ENCODE peak calls at places on chromosomes 2 and 18, in four cellular contexts. One of them, this sample, is unnamed.

GRCh38 chr2:202317080-202317859 is 51.7 kb downstream of the NOP58 start:
- DNase-seq in HCT116: peak
- DNase-seq in lung: peak
- DNase-seq in breast epithelium: no peak
- DNase-seq in this sample: no peak

GRCh38 chr2:51921076-51921475 is 889.1 kb upstream of the NRXN1 start:
- DNase-seq in breast epithelium: no peak
- DNase-seq in HCT116: no peak
- DNase-seq in lung: no peak
- DNase-seq in this sample: no peak

GRCh38 chr18:10131783-10132381 is 218.1 kb downstream of the VAPA start:
- DNase-seq in lung: no peak
- DNase-seq in HCT116: no peak
- DNase-seq in breast epithelium: no peak
- DNase-seq in this sample: peak

GRCh38 chr2:183029219-183029618 is 9.0 kb downstream of the NCKAP1 start:
- DNase-seq in breast epithelium: no peak
- DNase-seq in lung: no peak
- DNase-seq in HCT116: no peak
- DNase-seq in this sample: no peak

GRCh38 chr2:177231270-177231669 is 18.7 kb downstream of the HNRNPA3 start:
- DNase-seq in breast epithelium: no peak
- DNase-seq in lung: no peak
- DNase-seq in HCT116: no peak
- DNase-seq in this sample: no peak

GRCh38 chr18:12159446-12159845 is 65.8 kb downstream of the ANKRD62 start:
- DNase-seq in breast epithelium: no peak
- DNase-seq in HCT116: no peak
- DNase-seq in lung: no peak
- DNase-seq in this sample: no peak

GRCh38 chr18:76391746-76392145 is 103.3 kb downstream of the ZNF516 start:
- DNase-seq in HCT116: no peak
- DNase-seq in breast epithelium: peak
- DNase-seq in lung: no peak
- DNase-seq in this sample: no peak

GRCh38 chr2:127631184-127631996 is 14.6 kb upstream of the GPR17 start:
- DNase-seq in HCT116: no peak
- DNase-seq in lung: no peak
- DNase-seq in breast epithelium: no peak
- DNase-seq in this sample: no peak

GRCh38 chr2:238299803-238300202 is 11.4 kb upstream of the PER2 start:
- DNase-seq in breast epithelium: no peak
- DNase-seq in HCT116: no peak
- DNase-seq in lung: no peak
- DNase-seq in this sample: no peak

GRCh38 chr2:137888845-137889244 is 75.4 kb upstream of the HNMT start:
- DNase-seq in HCT116: peak
- DNase-seq in lung: no peak
- DNase-seq in breast epithelium: no peak
- DNase-seq in this sample: peak

GRCh38 chr2:196823750-196824149 is 14.6 kb upstream of the C2orf66 start:
- DNase-seq in lung: no peak
- DNase-seq in HCT116: no peak
- DNase-seq in breast epithelium: no peak
- DNase-seq in this sample: no peak

GRCh38 chr18:76496200-76496890 is 1.3 kb upstream of the ZNF516 start:
- DNase-seq in breast epithelium: no peak
- DNase-seq in lung: peak
- DNase-seq in HCT116: no peak
- DNase-seq in this sample: no peak

GRCh38 chr2:129467941-129468340 is 511.5 kb upstream of the RAB6C start:
- DNase-seq in lung: no peak
- DNase-seq in HCT116: no peak
- DNase-seq in breast epithelium: no peak
- DNase-seq in this sample: no peak

GRCh38 chr2:102463160-102463559 is 9.9 kb upstream of the SLC9A4 start:
- DNase-seq in lung: no peak
- DNase-seq in breast epithelium: no peak
- DNase-seq in HCT116: no peak
- DNase-seq in this sample: no peak

GRCh38 chr2:54239427-54239826 is 16.6 kb downstream of the TSPYL6 start:
- DNase-seq in HCT116: no peak
- DNase-seq in breast epithelium: no peak
- DNase-seq in lung: no peak
- DNase-seq in this sample: no peak

GRCh38 chr2:223674998-223675609 is 72.9 kb upstream of the SCG2 start:
- DNase-seq in breast epithelium: no peak
- DNase-seq in lung: no peak
- DNase-seq in HCT116: peak
- DNase-seq in this sample: peak

GRCh38 chr2:102806250-102806837 is 44.5 kb downstream of the TMEM182 start:
- DNase-seq in lung: peak
- DNase-seq in HCT116: peak
- DNase-seq in breast epithelium: peak
- DNase-seq in this sample: peak

GRCh38 chr2:83394134-83394965 is 1064.7 kb downstream of the SUCLG1 start:
- DNase-seq in breast epithelium: no peak
- DNase-seq in HCT116: no peak
- DNase-seq in lung: no peak
- DNase-seq in this sample: no peak

GRCh38 chr18:78145096-78145495 is 834.5 kb upstream of the SALL3 start:
- DNase-seq in lung: no peak
- DNase-seq in breast epithelium: no peak
- DNase-seq in HCT116: no peak
- DNase-seq in this sample: no peak

GRCh38 chr2:241064008-241064801 is 37.9 kb downstream of the MTERF4 start:
- DNase-seq in HCT116: peak
- DNase-seq in breast epithelium: no peak
- DNase-seq in lung: peak
- DNase-seq in this sample: no peak

GRCh38 chr2:33437815-33438214 is 38.6 kb upstream of the RASGRP3 start:
- DNase-seq in breast epithelium: no peak
- DNase-seq in lung: no peak
- DNase-seq in HCT116: no peak
- DNase-seq in this sample: no peak

GRCh38 chr18:13217971-13218375 is 587 bp upstream of the LDLRAD4 start:
- DNase-seq in HCT116: no peak
- DNase-seq in lung: no peak
- DNase-seq in breast epithelium: no peak
- DNase-seq in this sample: no peak

GRCh38 chr2:41896186-41896846 is 151.5 kb upstream of the PKDCC start:
- DNase-seq in breast epithelium: no peak
- DNase-seq in lung: no peak
- DNase-seq in HCT116: no peak
- DNase-seq in this sample: no peak

GRCh38 chr2:96888082-96889011 is 18.5 kb upstream of the SEMA4C start:
- DNase-seq in breast epithelium: peak
- DNase-seq in lung: peak
- DNase-seq in HCT116: no peak
- DNase-seq in this sample: no peak

GRCh38 chr2:38394903-38395341 is 17.8 kb upstream of the ATL2 start:
- DNase-seq in lung: no peak
- DNase-seq in HCT116: peak
- DNase-seq in breast epithelium: no peak
- DNase-seq in this sample: no peak

GRCh38 chr2:37786854-37787253 is 115.4 kb upstream of the CDC42EP3 start:
- DNase-seq in lung: no peak
- DNase-seq in HCT116: no peak
- DNase-seq in breast epithelium: no peak
- DNase-seq in this sample: no peak

GRCh38 chr2:154532763-154533162 is 165.7 kb upstream of the KCNJ3 start:
- DNase-seq in lung: no peak
- DNase-seq in HCT116: no peak
- DNase-seq in breast epithelium: no peak
- DNase-seq in this sample: no peak

DNA sequence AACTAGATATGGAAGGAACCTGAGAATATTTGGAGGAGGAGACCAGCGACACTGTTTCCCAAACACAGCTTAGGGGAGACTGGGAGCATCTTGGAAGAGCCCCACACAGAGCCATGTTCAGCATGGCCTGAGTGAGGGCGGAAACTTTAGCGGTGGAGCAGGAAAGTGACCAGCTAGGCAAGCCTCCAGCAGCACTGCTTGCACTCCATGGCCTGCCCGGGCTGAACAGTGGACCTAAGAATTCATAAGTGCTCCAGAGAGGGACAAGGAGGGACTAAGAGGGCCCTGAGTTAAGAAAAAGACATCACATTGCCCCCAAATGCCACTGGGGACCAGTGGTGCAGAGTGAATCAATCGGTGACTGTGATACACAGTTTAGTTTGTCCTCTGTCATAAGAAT is 566.4 kb downstream of the TNS1 start:
- DNase-seq in lung: no peak
- DNase-seq in breast epithelium: no peak
- DNase-seq in HCT116: no peak
- DNase-seq in this sample: no peak
- H3K4me3 ChIP-seq in lung: no peak
- H3K4me3 ChIP-seq in breast epithelium: no peak
- H3K4me3 ChIP-seq in HCT116: no peak
- H3K4me3 ChIP-seq in this sample: no peak

DNA sequence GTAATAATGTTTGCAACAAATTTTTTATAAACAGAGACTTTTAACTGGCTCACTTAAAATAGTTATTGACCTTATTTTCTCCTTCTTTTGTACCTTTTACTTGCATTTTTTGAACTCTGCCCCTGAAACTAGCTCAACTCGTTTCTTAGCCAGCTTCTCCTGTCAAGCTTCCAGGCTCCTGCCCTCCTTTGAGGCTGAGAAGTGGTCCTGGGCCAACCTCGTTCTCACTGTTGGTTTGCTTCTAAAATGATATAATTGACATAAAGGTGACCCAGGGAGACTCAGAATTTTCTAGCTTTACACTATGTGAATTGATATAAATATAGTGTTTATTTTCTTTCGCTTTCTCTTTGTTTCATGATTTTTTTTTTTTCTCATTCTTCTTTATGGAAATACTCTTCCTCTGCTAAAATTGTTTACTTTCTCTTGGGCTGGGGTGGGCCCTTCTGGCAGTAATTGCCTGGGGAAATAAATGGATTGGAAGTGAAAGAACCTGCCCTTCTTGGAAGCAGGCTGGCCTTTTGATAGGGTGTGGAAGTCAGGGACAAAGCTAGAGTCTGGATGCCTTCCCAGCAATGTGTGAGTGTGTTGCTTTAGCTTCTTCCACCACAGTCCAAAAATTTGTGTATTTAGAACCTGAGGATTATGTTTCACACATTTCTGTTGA is 30.7 kb downstream of the GPD2 start:
- DNase-seq in breast epithelium: no peak
- DNase-seq in HCT116: no peak
- DNase-seq in lung: peak
- DNase-seq in this sample: peak
- H3K4me3 ChIP-seq in breast epithelium: peak
- H3K4me3 ChIP-seq in HCT116: no peak
- H3K4me3 ChIP-seq in lung: no peak
- H3K4me3 ChIP-seq in this sample: no peak

DNA sequence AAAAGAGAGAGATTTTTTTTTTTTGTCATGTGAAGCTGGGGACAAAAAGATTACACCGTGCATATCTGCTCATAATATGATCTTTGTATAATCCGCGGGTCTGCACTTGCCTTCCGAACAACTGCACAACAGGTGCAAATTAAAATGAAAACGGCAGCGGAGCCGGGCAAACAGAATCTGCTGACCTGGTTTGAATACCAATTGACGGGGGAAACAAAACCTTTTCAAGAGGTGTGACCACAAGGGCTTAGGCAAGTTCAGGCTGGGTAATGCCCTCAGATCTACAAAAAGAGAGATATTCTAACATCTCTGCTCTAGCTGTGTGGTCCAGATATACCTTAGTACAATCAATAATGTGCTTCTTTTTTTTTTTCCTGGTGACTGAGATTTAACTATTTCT is 88.5 kb downstream of the ZEB2 start:
- DNase-seq in lung: no peak
- DNase-seq in breast epithelium: no peak
- DNase-seq in HCT116: no peak
- DNase-seq in this sample: no peak
- H3K4me3 ChIP-seq in lung: no peak
- H3K4me3 ChIP-seq in breast epithelium: no peak
- H3K4me3 ChIP-seq in HCT116: no peak
- H3K4me3 ChIP-seq in this sample: no peak

GRCh38 chr2:204988836-204989235 is 443.6 kb downstream of the PARD3B start:
- DNase-seq in lung: no peak
- DNase-seq in breast epithelium: no peak
- DNase-seq in HCT116: no peak
- DNase-seq in this sample: no peak
- H3K4me3 ChIP-seq in lung: no peak
- H3K4me3 ChIP-seq in breast epithelium: no peak
- H3K4me3 ChIP-seq in HCT116: no peak
- H3K4me3 ChIP-seq in this sample: no peak

GRCh38 chr18:58579561-58580047 is 49.3 kb downstream of the ALPK2 start:
- DNase-seq in lung: no peak
- DNase-seq in HCT116: no peak
- DNase-seq in breast epithelium: no peak
- DNase-seq in this sample: peak
- H3K4me3 ChIP-seq in lung: no peak
- H3K4me3 ChIP-seq in HCT116: no peak
- H3K4me3 ChIP-seq in breast epithelium: no peak
- H3K4me3 ChIP-seq in this sample: no peak

This sample was measured in Caco-2.